ENCODE peak calls at places on chromosomes 13 and 19, in five cellular contexts. E is transverse colon, F is adrenal gland, G is body of pancreas, C is tibial nerve. D is an unnamed sample.

GRCh38 chr13:109285586-109285985 is 500.8 kb downstream of the IRS2 start:
- DNase-seq in C (no peak), G (no peak), F (no peak), E (no peak), D (no peak)

GRCh38 chr19:13892885-13893284 is 13.0 kb downstream of the BRME1 start:
- DNase-seq in C (no peak), E (no peak), G (no peak), F (no peak), D (no peak)

GRCh38 chr13:77345150-77345780 is 18.4 kb upstream of the MYCBP2 start:
- DNase-seq in E (no peak), G (no peak), F (no peak), C (no peak), D (no peak)

GRCh38 chr13:60411983-60412382 is 15.0 kb downstream of the TDRD3 start:
- DNase-seq in G (no peak), E (no peak), F (no peak), C (no peak), D (no peak)

GRCh38 chr13:101013245-101013644 is 338.6 kb upstream of the TMTC4 start:
- DNase-seq in C (no peak), E (no peak), F (no peak), G (no peak), D (no peak)

GRCh38 chr19:40549007-40549708 is 27.5 kb upstream of the SHKBP1 start:
- DNase-seq in G (peak), C (no peak), E (peak), F (peak), D (peak)

GRCh38 chr13:93460005-93460404 is 233.4 kb downstream of the GPC6 start:
- DNase-seq in G (no peak), F (no peak), E (no peak), C (no peak), D (no peak)

GRCh38 chr19:10551698-10552301 is 8.1 kb downstream of the ATG4D start:
- DNase-seq in G (peak), E (peak), F (no peak), C (no peak), D (peak)

GRCh38 chr19:11268783-11269267 is 6.5 kb upstream of the DOCK6 start:
- DNase-seq in E (peak), F (peak), C (peak), G (peak), D (no peak)

GRCh38 chr13:73429691-73430090 is 370.9 kb downstream of the KLF5 start:
- DNase-seq in E (no peak), C (no peak), F (no peak), G (no peak), D (no peak)

GRCh38 chr13:33290421-33290965 is 4.9 kb upstream of the STARD13 start:
- DNase-seq in F (no peak), E (no peak), G (no peak), C (no peak), D (no peak)

DNA sequence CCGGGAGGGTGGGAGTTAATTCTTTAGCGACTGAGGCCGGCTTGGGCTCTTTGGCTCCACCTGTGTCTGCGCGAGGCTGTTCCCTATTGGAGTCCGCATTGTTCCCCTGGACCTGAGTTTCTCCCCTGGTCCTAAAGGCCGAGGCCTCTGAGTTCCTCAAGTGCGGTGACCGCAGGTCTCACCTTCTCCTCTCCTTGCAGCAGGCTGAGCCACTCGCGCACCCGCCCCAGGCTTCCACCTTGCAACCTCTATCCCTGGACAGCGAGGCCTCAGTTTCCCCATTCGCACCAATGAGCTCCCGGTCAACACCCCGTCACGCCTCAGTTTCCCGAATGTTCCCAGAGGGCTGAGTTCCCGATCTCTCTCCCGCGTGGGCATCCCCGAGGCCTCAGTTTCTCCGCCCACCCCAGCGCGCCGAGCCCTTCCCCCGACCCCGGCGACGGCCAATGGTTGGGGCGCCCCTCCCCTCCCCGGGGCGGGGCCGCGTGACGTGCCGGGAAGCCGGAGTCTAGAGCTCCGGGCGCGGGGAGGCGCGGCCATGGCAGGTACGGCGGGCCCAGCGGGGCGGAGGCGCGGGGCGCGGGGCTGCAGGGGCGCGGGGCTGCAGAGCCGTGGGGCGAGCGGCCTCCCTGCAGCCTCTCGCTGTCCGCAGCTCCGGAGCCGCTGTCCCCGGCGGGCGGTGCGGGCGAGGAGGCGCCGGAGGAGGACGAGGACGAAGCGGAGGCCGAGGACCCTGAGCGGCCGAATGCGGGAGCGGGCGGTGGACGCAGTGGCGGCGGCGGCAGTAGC is at the start of gene MPND:
- DNase-seq in G (peak), F (peak), C (peak), E (peak), D (peak)
- TF ChIP-seq POLR2A in G (peak), F (peak), C (no peak), E (peak), D (peak)

DNA sequence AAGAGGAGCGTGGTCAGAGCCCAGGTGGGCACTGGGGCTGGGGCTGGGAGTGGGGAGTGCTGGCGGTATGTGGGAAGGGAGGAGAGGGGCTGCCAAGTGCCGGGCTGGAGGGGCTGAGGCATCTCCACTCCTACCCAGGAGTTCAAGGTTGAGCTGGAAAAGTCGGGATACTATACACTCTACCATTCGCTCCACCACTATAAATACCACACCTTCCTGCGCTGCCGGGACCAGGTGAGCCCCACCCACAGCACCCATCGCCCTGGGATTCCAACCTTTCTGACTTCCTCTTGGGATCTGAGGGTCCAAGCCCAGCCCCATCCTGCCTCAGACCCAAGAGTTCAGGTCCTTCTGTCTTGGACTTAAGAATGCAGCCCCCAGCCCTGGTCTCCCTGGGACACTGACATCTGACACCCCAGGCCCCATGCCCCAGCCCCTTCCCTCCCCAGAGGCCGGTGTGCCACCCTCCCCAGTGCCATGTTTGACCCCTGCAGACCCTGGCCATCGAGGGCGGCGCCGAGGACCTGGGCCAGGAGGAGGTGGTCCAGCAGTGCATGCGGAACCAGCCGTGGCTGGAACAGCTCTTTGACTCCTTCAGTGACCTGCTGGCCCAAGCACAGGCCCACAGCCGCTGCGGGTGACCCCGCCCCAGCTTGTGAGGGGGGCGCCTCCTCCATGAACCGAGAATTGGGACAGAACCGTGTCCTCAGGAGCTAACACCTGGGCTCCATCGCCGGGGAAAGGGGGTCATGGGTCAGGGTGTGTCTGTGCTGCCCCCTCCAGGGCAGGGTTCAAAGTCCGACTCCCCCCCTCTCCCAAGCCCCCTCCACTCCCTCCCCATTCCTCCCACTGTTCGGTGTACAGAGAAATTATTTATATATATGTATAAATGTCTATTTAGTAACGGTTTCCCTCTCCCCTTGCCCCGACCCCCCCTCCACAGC is 14.7 kb downstream of the RRAS start:
- DNase-seq in G (no peak), E (no peak), F (no peak), C (no peak), D (no peak)
- TF ChIP-seq POLR2A in G (no peak), E (no peak), F (no peak), C (no peak), D (no peak)

DNA sequence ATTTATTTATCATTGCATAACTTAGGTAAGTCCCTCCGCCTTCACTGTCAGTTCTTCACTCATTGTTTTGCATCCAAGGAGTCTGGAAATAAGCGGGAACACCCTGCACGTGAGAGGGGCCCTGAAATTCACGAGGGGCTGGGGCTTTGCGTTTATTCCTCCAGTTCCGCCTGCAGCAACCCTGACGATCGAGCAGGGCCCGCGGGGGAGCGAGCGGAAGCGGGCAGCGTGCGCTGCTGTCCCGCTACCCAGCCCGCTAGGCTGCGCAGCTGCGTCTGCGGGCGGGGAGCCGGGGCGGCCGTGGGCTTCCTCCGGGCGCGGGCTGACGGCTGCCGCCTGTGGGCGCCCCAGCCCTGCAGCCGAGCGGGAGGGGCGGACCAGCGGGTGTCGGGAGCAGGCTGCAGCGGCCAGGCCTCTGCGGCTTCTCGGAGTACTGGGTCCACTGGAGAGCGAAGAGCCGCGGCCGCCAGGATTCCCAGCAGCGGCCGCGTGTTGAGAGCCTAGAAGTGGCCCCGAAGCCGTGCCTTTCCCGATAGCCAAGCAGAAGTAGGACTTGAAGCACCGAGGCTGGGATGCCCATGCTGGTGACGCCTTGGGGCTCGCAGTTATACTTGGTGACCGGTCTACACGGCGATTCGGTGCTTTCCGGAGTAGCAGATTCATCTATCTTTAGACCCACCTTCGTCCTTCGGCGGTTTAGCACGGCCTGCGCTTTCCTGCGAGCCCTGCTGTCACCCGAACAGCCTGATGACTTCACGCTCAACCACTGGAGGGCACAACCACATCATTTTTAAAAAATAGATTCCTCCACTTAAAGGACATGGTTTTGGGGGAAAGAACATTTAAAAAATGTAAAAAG is 32.9 kb upstream of the SACS start:
- DNase-seq in F (peak), E (peak), G (peak), C (peak), D (peak)
- TF ChIP-seq POLR2A in F (no peak), E (no peak), G (no peak), C (no peak), D (no peak)

DNA sequence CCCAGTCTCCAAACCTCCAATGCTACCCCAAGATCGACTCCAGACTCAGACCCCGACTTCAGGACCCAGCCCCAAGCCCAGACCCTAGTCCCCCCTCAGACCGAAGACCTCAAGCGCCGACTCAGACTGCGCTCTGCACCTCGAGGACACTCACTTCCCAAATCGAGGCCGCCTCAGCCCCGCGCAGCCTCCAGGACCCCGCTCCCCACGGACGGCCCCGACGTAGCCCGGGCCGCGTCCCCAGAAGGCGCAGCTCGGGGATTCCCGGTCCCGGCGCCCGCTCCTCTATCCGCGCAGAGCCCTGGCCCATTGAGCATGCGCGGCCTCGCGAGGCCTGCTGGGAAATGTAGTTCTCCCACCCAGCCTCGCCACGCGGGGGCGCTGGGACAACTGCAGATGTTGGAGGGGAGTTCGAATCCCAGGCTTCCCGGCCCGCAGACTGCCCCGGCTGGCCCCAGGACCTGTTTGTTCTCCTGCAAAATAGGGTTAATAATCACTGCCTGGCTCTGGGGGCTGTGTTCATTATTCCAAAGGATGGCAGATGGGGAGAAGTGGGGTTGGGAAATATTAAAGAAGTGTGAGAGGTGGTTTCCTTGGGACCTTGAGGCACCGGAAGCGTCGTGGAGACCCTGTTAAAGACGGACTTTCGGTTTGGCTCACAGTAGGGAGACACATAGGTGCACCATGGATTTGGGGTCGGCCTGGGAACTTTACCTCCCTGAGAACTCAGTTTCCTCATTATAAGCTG is at the start of gene APBA3:
- DNase-seq in C (peak), G (peak), F (peak), E (peak), D (peak)
- TF ChIP-seq POLR2A in C (peak), G (no peak), F (peak), E (peak), D (peak)

GRCh38 chr13:94712812-94713555 is 639 bp upstream of the SOX21 start:
- DNase-seq in F (peak), C (no peak), E (no peak), G (peak), D (peak)
- TF ChIP-seq POLR2A in F (no peak), C (no peak), E (no peak), G (no peak), D (peak)

GRCh38 chr19:47483800-47484690 is at the start of gene KPTN:
- DNase-seq in G (peak), E (peak), F (peak), C (peak), D (peak)
- TF ChIP-seq POLR2A in G (no peak), E (peak), F (peak), C (no peak), D (peak)

GRCh38 chr13:30408319-30409101 is 13.8 kb upstream of the UBE2L5 start:
- DNase-seq in G (peak), C (peak), E (peak), F (peak), D (peak)
- TF ChIP-seq POLR2A in G (no peak), C (no peak), E (no peak), F (peak), D (no peak)

GRCh38 chr13:49110122-49110831 is 109.9 kb upstream of the MLNR start:
- DNase-seq in F (peak), C (peak), G (peak), E (peak), D (peak)
- TF ChIP-seq POLR2A in F (peak), C (no peak), G (no peak), E (peak), D (peak)